ENCODE peak calls at places on chromosomes 3 and 15, in six cellular contexts. F is RWPE2; L is CD8-positive, alpha-beta T cell; A is psoas muscle; P is heart left ventricle; E is body of pancreas. V is an unnamed sample.

GRCh38 chr3:112357888-112358287 is 24.9 kb downstream of the CD200 start:
- DNase-seq in A (no peak), E (no peak), P (no peak), L (peak), F (no peak), V (no peak)

GRCh38 chr3:99532246-99532645 is 106.1 kb upstream of the COL8A1 start:
- DNase-seq in A (no peak), E (peak), L (no peak), P (no peak), F (no peak), V (no peak)

GRCh38 chr15:77508541-77509505 is 88.1 kb downstream of the HMG20A start:
- DNase-seq in L (no peak), E (peak), A (peak), P (peak), F (no peak), V (no peak)

GRCh38 chr3:61371123-61371522 is 119.9 kb upstream of the FHIT start:
- DNase-seq in L (no peak), F (no peak), A (no peak), P (no peak), E (peak), V (no peak)

GRCh38 chr15:33068531-33068990 is 126.0 kb downstream of the FMN1 start:
- DNase-seq in L (no peak), E (peak), A (peak), F (peak), P (peak), V (peak)

GRCh38 chr3:149003653-149004305 is 12.4 kb downstream of the GYG1 start:
- DNase-seq in E (no peak), P (no peak), L (peak), A (no peak), F (no peak), V (no peak)

GRCh38 chr3:65401359-65401810 is 637.3 kb downstream of the MAGI1 start:
- DNase-seq in E (no peak), P (no peak), A (no peak), F (no peak), L (no peak), V (no peak)

GRCh38 chr15:90345859-90346258 is 6.2 kb upstream of the ZNF774 start:
- DNase-seq in F (no peak), P (no peak), E (peak), L (no peak), A (no peak), V (no peak)

GRCh38 chr15:74959643-74959939 is 3.0 kb upstream of the RPP25 start:
- DNase-seq in L (no peak), P (no peak), A (no peak), E (no peak), F (no peak), V (no peak)

GRCh38 chr15:74958908-74959642 is 2.5 kb upstream of the RPP25 start:
- DNase-seq in F (peak), E (no peak), L (no peak), A (no peak), P (no peak), V (no peak)

GRCh38 chr15:74956648-74957300 is at the start of gene RPP25:
- DNase-seq in F (peak), E (peak), A (peak), P (peak), L (peak), V (peak)

GRCh38 chr15:74957301-74958035 is 896 bp upstream of the RPP25 start:
- DNase-seq in P (peak), E (no peak), F (peak), A (peak), L (no peak), V (peak)

DNA sequence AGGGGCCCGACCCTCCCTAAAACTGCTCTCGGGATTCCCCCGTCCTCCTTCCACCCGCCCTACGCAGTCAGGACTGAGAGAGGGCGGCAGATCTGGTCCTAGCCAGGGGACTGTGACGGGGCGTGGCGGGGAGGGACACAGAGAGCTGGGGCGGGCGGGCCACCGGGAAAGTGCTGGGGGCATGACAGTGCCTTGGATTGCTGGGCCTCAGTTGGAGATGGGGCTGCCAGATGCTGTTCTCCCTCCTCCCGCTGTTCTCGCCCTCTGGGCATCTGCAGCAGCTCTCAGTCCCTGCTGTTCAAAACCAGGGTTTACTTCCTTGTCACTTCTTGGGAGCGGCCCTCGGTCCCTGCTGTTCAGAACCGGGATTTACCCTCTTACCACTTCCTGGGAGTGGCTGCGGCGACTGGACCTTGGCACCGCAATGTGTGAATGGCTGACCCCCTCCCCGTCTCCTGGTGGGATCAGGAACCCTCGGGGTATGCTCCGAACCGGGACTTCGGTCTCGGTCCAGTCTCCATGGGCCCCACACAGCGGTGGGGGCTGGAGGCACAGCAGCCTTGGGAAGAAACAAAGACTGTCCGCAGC is 1.8 kb upstream of the RPP25 start:
- DNase-seq in P (peak), A (peak), E (peak), F (peak), L (no peak), V (peak)
- TF ChIP-seq CTCF in P (no peak), A (peak), E (peak), F (no peak), L (no peak), V (no peak)

GRCh38 chr3:4898454-4899313 is 80.6 kb upstream of the BHLHE40 start:
- DNase-seq in F (no peak), L (no peak), A (no peak), P (no peak), E (no peak), V (no peak)
- H3K27ac ChIP-seq in F (no peak), L (no peak), A (no peak), P (no peak), E (peak), V (peak)

GRCh38 chr15:100152463-100152862 is 189.3 kb downstream of the ADAMTS17 start:
- DNase-seq in A (no peak), F (peak), P (peak), E (no peak), L (no peak), V (no peak)

GRCh38 chr15:100150906-100151305 is 190.9 kb downstream of the ADAMTS17 start:
- DNase-seq in L (no peak), F (no peak), A (no peak), P (no peak), E (no peak), V (no peak)

DNA sequence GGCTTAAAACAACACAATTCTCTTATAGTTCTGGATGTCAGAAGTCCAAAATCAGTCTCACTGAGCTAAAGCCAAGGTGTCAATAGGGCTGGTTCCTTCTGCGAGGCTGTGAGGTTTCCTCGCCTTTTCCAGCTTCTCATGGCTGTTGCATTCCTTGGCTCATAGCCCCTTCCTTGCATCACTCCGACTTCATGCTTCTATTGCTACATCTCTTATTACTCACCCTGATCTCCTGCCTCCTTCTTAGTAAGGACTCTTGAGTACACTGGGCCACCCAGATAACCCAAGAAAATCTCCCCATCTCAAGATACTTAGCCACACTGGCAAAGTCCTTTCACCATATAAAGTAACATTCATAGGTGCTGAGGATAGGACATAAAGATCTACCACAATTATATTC is 193.9 kb downstream of the ADAMTS17 start:
- DNase-seq in L (no peak), P (no peak), F (peak), E (no peak), A (no peak), V (no peak)
- TF ChIP-seq CTCF in L (no peak), P (no peak), F (no peak), E (no peak), A (no peak), V (no peak)

GRCh38 chr3:172104471-172105072 is 65.2 kb downstream of the FNDC3B start:
- DNase-seq in P (no peak), L (no peak), E (peak), F (no peak), A (no peak), V (no peak)
- H3K27ac ChIP-seq in P (no peak), L (no peak), E (peak), F (peak), A (no peak), V (peak)

GRCh38 chr3:182909318-182910040 is 70.9 kb downstream of the DCUN1D1 start:
- DNase-seq in P (no peak), L (no peak), A (no peak), E (no peak), F (no peak), V (no peak)
- TF ChIP-seq CTCF in P (peak), L (peak), A (peak), E (peak), F (peak), V (no peak)

DNA sequence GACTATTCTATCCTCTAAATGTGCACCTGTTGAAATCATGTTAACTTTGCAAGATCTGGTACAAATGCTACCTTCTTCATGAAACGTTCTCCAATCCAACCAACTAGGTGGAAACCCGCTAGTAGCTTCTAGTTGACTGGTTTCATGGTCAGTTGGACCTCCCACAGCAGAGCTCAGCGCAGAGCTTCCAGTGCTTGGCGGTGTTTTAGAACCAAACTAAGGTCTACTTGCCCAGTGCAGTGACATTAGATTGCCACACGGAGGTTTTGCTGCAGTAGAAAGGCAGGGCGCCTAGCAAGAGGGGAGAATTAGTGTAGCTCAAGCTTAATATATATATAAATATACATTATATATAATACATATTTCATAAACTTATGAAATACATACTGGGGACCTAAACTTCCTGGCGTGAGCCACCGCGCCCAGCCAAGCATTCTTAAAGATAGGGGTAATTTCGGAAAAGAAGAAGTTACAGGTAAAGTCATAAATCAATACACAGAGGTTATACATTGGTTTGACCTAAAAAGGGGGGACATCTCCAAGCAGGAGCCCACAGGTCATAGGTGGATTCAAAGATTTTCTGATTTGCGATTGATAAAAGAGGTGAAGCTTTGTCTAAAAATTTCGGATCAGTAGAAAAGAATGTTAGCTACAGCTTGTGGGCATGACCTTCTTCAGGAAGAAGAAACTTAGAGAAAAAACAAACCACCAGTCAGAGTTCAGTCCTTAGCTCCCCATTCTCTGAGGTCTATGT is 2.0 kb upstream of the OXSR1 start:
- DNase-seq in P (no peak), A (no peak), L (peak), E (no peak), F (no peak), V (no peak)
- H3K27ac ChIP-seq in P (no peak), A (no peak), L (no peak), E (peak), F (peak), V (no peak)

DNA sequence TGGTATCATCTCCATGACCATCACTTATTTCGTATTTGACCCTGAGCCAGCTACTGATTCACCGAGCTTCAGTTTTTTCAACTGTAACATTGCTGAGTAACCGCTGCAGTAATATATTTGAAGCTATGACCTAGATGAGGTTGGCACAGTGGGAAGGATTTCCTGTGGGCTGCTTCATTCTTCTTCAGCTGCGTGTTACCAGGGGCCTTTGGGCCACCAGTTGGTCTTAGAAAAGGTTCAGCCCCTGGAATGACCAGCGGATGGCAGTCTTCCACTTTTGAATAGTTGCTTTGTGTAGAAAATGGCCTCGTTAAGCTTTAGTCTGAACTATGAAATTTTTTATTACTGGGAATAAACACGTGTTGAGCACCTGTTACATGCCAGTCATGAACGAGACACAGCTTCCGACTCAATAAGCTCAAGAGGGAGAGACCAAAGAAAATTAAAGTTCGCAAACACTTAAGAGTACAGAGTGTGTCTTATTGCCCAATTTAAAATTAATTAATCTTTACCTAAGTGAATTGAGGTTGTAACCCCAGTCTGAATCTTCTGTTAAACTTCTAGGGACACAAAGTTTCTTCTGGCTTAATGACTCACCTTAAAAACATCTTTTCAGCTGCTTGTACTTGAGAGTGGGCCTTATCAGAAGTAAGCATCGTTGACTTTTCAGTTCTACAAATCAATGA is 57.6 kb upstream of the NR2E3 start:
- DNase-seq in F (peak), E (peak), P (no peak), L (no peak), A (no peak), V (peak)
- TF ChIP-seq CTCF in F (peak), E (peak), P (peak), L (no peak), A (peak), V (no peak)